ENCODE peak calls at places on chromosomes 12 and 14, in six cellular contexts. K is heart right ventricle, L is lower leg skin, M is breast epithelium, J is brain microvascular endothelial cell, C is uterus. S is an unnamed sample.

GRCh38 chr12:120181991-120182631 is 12.4 kb downstream of the GCN1 start:
- DNase-seq in K (no peak), L (no peak), M (peak; percentile 57), J (peak; percentile 35), C (no peak), S (no peak)

GRCh38 chr14:38409081-38409705 is 153.3 kb upstream of the CLEC14A start:
- DNase-seq in K (no peak), L (no peak), M (no peak), J (no peak), C (no peak), S (no peak)

GRCh38 chr14:82911930-82912329 is 1378.3 kb upstream of the SEL1L start:
- DNase-seq in K (no peak), L (no peak), M (no peak), J (no peak), C (no peak), S (no peak)

GRCh38 chr12:100359822-100360221 is 2.9 kb downstream of the SLC17A8 start:
- DNase-seq in K (no peak), L (no peak), M (no peak), J (no peak), C (no peak), S (no peak)

GRCh38 chr12:54021432-54022013 is 6.7 kb upstream of the HOXC6 start:
- DNase-seq in K (no peak), L (no peak), M (no peak), J (no peak), C (no peak), S (no peak)

GRCh38 chr12:71503579-71504470 is 64.2 kb downstream of the LGR5 start:
- DNase-seq in K (no peak), L (no peak), M (no peak), J (no peak), C (no peak), S (no peak)

GRCh38 chr12:31989987-31990386 is 30.8 kb downstream of the RESF1 start:
- DNase-seq in K (no peak), L (no peak), M (no peak), J (peak; percentile 54), C (no peak), S (no peak)

GRCh38 chr12:9751204-9752144 is 9.2 kb downstream of the CD69 start:
- DNase-seq in K (no peak), L (no peak), M (no peak), J (no peak), C (no peak), S (no peak)

GRCh38 chr12:8554451-8555195 is 13.9 kb upstream of the CLEC4E start:
- DNase-seq in K (no peak), L (no peak), M (no peak), J (peak; percentile 50), C (no peak), S (no peak)

GRCh38 chr14:23275412-23275811 is 10.5 kb downstream of the HOMEZ start:
- DNase-seq in K (no peak), L (no peak), M (no peak), J (no peak), C (no peak), S (no peak)

DNA sequence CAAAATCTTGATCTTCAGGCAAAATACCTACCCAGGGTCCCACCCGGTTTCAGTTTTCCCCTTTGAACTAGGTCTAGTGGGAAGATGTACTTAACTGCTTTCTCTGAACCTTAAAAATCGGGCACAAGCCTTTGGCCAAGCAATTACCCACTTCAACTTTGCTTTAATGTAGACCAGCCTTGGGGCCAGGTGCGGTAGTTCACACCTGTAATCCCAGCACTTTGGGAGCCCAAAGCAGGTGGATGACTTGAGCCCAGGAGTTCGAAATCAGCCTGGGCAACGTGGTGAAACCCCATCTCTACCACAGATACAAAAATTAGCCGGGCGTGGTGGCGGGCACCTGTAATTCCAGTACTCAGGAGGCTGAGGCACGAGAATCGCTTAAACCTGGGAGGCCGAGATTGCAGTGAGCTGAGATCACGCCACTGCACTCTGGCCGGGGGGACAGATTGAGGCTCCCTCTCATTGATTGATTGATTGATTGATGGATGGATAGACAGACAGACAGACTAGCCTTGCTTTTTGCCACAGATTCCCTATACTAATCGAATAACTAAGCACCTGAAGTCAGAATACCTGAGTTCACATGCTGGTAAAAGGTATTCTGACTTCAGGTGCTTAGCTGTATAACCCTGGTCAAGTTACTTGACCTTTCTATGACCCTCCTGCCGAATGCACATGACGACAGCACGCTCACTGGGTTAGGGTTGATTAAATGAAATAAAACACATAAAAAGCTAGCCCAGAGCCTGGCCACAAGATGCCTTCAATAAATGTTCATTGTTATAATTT is 1.8 kb downstream of the CLIP1 start:
- DNase-seq in K (no peak), L (no peak), M (no peak), J (no peak), C (no peak), S (no peak)
- H3K4me3 ChIP-seq in K (peak overlapping the region; percentile 97), L (no peak overlapping the region), M (peak overlapping the region; percentile 98), J (peak overlapping the region; percentile 81), C (peak overlapping the region; percentile 97), S (peak overlapping the region; percentile 80)

GRCh38 chr14:99752486-99753121 is 40.6 kb upstream of the EML1 start:
- DNase-seq in K (no peak), L (no peak), M (no peak), J (peak; percentile 53), C (no peak), S (no peak)

GRCh38 chr14:99754141-99755067 is 38.8 kb upstream of the EML1 start:
- DNase-seq in K (no peak), L (no peak), M (no peak), J (no peak), C (no peak), S (no peak)

GRCh38 chr14:99751539-99752485 is 41.4 kb upstream of the EML1 start:
- DNase-seq in K (no peak), L (no peak), M (no peak), J (no peak), C (no peak), S (no peak)

GRCh38 chr14:99755068-99755405 is 38.2 kb upstream of the EML1 start:
- DNase-seq in K (no peak), L (no peak), M (no peak), J (no peak), C (no peak), S (no peak)

DNA sequence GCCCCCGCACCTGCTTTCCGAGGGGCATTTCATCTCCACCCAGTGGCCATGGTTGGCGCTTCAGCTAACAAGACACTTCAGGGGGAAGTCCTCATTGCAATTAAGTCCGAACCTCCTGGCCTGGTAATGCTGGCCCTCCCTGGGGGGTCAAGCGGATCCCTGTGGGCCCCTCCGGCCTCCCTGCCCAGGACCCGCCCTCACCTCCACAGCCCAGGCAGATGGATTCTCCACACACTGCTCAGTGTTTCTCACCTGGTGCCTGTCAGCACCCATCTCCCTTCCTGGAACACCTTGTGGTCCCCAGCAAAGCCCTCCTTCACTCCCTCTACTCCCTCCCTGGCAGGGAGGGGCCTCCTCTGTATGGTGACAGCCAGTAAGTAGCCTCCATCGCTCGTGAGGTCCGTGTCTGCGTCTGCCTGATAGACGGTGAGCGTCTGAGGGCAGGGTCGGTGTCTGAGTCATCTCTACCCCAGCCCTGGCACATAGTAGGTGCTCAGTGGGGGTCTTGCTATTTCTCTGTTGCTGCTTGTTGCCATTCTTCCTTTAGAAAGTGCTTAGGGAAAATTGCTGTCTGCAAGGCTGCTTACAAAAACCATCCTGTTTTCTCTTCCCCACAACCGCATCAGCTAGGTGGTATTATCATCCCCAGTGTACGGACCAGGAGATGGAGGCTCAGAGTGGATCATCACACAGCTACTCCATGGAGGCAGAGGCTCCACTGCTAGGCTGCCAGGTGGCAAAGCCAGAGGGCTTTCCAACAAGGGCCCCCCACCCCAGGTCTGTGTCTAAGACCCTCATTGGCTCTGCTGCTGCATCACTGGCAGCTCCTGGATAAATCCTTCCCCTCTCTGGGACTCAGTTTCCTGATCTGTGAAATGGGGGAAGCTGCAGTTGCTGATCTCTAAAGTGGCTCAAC is 39.7 kb upstream of the EML1 start:
- DNase-seq in K (no peak), L (no peak), M (no peak), J (no peak), C (no peak), S (no peak)
- TF ChIP-seq CTCF in K (no peak), L (no peak), M (no peak), J (peak; percentile 30), C (no peak), S (peak; percentile 4)

GRCh38 chr14:61670576-61670975 is 24.7 kb upstream of the HIF1A start:
- DNase-seq in K (no peak), L (no peak), M (no peak), J (no peak), C (no peak), S (no peak)
- H3K4me3 ChIP-seq in K (no peak overlapping the region), L (no peak overlapping the region), M (no peak overlapping the region), J (no peak overlapping the region), C (no peak overlapping the region), S (no peak overlapping the region)

DNA sequence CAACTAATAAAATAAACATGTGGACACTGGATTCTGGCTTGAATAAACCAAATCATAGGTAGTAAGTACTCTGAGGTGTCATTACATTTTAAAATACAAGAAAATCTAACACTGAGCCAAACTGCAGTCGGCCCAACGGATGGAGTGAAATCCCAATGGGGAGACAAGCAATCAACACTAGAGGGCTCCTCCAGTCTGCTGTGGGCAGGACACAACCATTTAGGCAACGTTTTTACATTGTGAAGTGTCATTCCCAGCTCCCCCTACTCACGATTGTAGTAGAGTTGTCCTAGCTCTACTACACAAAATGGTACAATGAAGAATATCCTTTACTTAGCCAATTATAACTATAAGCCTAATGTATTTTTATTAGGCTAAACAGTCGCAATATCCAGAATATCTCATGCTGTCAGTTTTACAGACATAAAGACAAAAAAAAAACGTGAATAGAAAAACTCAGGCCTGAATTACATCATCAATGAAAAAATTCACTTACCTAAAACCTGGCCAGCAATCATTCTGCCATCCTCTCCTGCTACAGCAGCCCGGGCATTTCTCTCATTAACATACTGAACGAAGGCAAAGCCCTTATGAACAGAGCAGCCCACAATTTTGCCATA is 35.7 kb downstream of the HNRNPC start:
- DNase-seq in K (no peak), L (no peak), M (no peak), J (no peak), C (no peak), S (no peak)
- TF ChIP-seq CTCF in K (peak; percentile 29), L (no peak), M (no peak), J (peak; percentile 56), C (no peak), S (peak; percentile 33)

S was measured in GM12864.